ENCODE peak calls at places on chromosome 12, in ten cellular contexts. L, T, D, J, W, M, G, N, E and R are unnamed samples.

GRCh38 chr12:122866950-122867607 is 28.8 kb downstream of the VPS37B start:
- DNase-seq in M (peak; percentile 82), D (no peak), L (no peak), G (no peak), T (no peak), W (no peak), J (no peak), N (no peak), E (peak; percentile 45), R (no peak)

GRCh38 chr12:48542300-48542928 is 17.0 kb downstream of the OR8S1 start:
- DNase-seq in D (peak; percentile 21), E (peak; percentile 76), T (peak; percentile 11), M (no peak), W (no peak), L (no peak), N (peak; percentile 5), J (peak; percentile 58), G (peak; percentile 42), R (peak; percentile 66)

GRCh38 chr12:88896958-88897357 is 316.7 kb upstream of the KITLG start:
- DNase-seq in L (peak; percentile 4), W (no peak), J (no peak), G (no peak), N (no peak), E (no peak), M (no peak), D (no peak), T (peak; percentile 25), R (no peak)

GRCh38 chr12:122793685-122794106 is 19.3 kb downstream of the CCDC62 start:
- DNase-seq in E (no peak), G (peak; percentile 66), W (no peak), J (peak; percentile 32), T (peak; percentile 62), L (no peak), M (no peak), D (peak; percentile 7), N (no peak), R (no peak)

GRCh38 chr12:111488271-111488670 is 82.5 kb downstream of the SH2B3 start:
- DNase-seq in J (no peak), W (peak; percentile 27), T (no peak), L (no peak), M (no peak), N (no peak), D (peak; percentile 27), E (no peak), G (no peak), R (no peak)

GRCh38 chr12:49548822-49549648 is 10.2 kb downstream of the KCNH3 start:
- DNase-seq in J (no peak), D (peak; percentile 74), T (no peak), E (no peak), M (peak; percentile 75), G (no peak), N (no peak), L (no peak), W (no peak), R (no peak)

GRCh38 chr12:92290881-92291280 is 145.2 kb upstream of the BTG1 start:
- DNase-seq in E (no peak), G (no peak), T (no peak), W (no peak), J (no peak), L (no peak), N (no peak), D (no peak), M (no peak), R (no peak)

GRCh38 chr12:69068431-69068830 is 135.5 kb upstream of the CPM start:
- DNase-seq in D (no peak), W (no peak), T (peak; percentile 33), G (no peak), E (no peak), J (no peak), N (no peak), L (no peak), M (no peak), R (no peak)

GRCh38 chr12:105740970-105741725 is 397.6 kb downstream of the NUAK1 start:
- DNase-seq in M (no peak), N (no peak), L (no peak), W (peak; percentile 55), D (no peak), J (peak; percentile 56), G (no peak), E (peak; percentile 24), T (peak; percentile 84), R (no peak)

GRCh38 chr12:24719293-24719721 is 229.6 kb downstream of the BCAT1 start:
- DNase-seq in N (no peak), D (no peak), T (peak; percentile 27), M (no peak), J (no peak), L (no peak), G (no peak), E (no peak), W (no peak), R (no peak)

GRCh38 chr12:57229041-57229633 is 374 bp upstream of the SHMT2 start:
- DNase-seq in M (no peak), E (no peak), L (no peak), G (no peak), J (no peak), N (no peak), W (no peak), D (no peak), T (peak; percentile 47), R (no peak)

GRCh38 chr12:28937196-28937595 is 211.9 kb upstream of the FAR2 start:
- DNase-seq in J (no peak), N (no peak), E (no peak), T (peak; percentile 62), L (no peak), M (no peak), W (no peak), G (no peak), D (no peak), R (no peak)

GRCh38 chr12:51823875-51824565 is 24.5 kb downstream of the FIGNL2 start:
- DNase-seq in D (no peak), J (peak; percentile 51), M (no peak), G (no peak), E (no peak), T (peak; percentile 72), N (no peak), W (no peak), L (peak; percentile 32), R (no peak)

GRCh38 chr12:1797011-1797901 is 23.1 kb upstream of the LRTM2 start:
- DNase-seq in G (peak; percentile 56), L (no peak), J (no peak), E (peak; percentile 86), M (peak; percentile 81), N (peak; percentile 31), W (peak; percentile 57), D (no peak), T (peak; percentile 26), R (peak; percentile 66)

GRCh38 chr12:2266666-2267623 is 214.2 kb downstream of the CACNA1C start:
- DNase-seq in E (peak; percentile 56), W (no peak), T (no peak), L (no peak), D (no peak), M (no peak), G (no peak), J (no peak), N (no peak), R (no peak)

GRCh38 chr12:123645851-123646250 is 12.2 kb downstream of the GTF2H3 start:
- DNase-seq in T (no peak), E (no peak), N (no peak), W (no peak), G (no peak), L (no peak), J (no peak), D (no peak), M (no peak), R (no peak)